ENCODE peak calls at places on chromosome 14, in nine cellular contexts. One of them, this sample, is unnamed.

GRCh38 chr14:53956427-53957201 is at the start of gene BMP4:
- DNase-seq in Caco-2: peak
- DNase-seq in IMR-90: peak
- DNase-seq in fibroblast of lung: peak
- DNase-seq in psoas muscle: peak
- DNase-seq in gastrocnemius medialis: peak
- DNase-seq in endodermal cell: peak
- DNase-seq in AG04450: no peak
- DNase-seq in uterus: peak
- DNase-seq in this sample: peak

GRCh38 chr14:81464253-81465001 is 64.3 kb upstream of the STON2 start:
- DNase-seq in Caco-2: peak
- DNase-seq in IMR-90: peak
- DNase-seq in fibroblast of lung: peak
- DNase-seq in psoas muscle: no peak
- DNase-seq in gastrocnemius medialis: no peak
- DNase-seq in endodermal cell: peak
- DNase-seq in AG04450: peak
- DNase-seq in uterus: peak
- DNase-seq in this sample: peak

GRCh38 chr14:85471744-85472143 is 58.2 kb upstream of the FLRT2 start:
- DNase-seq in Caco-2: peak
- DNase-seq in IMR-90: peak
- DNase-seq in fibroblast of lung: peak
- DNase-seq in psoas muscle: no peak
- DNase-seq in gastrocnemius medialis: no peak
- DNase-seq in endodermal cell: peak
- DNase-seq in AG04450: peak
- DNase-seq in uterus: no peak
- DNase-seq in this sample: no peak

GRCh38 chr14:77045570-77045890 is 17.0 kb upstream of the IRF2BPL start:
- DNase-seq in Caco-2: no peak
- DNase-seq in IMR-90: no peak
- DNase-seq in fibroblast of lung: no peak
- DNase-seq in psoas muscle: no peak
- DNase-seq in gastrocnemius medialis: no peak
- DNase-seq in endodermal cell: no peak
- DNase-seq in AG04450: no peak
- DNase-seq in uterus: no peak
- DNase-seq in this sample: no peak

GRCh38 chr14:96284430-96284829 is 28.4 kb downstream of the BDKRB1 start:
- DNase-seq in Caco-2: no peak
- DNase-seq in IMR-90: no peak
- DNase-seq in fibroblast of lung: no peak
- DNase-seq in psoas muscle: no peak
- DNase-seq in gastrocnemius medialis: no peak
- DNase-seq in endodermal cell: no peak
- DNase-seq in AG04450: no peak
- DNase-seq in uterus: no peak
- DNase-seq in this sample: no peak

GRCh38 chr14:58465425-58465824 is 37.9 kb downstream of the KIAA0586 start:
- DNase-seq in Caco-2: no peak
- DNase-seq in IMR-90: peak
- DNase-seq in fibroblast of lung: peak
- DNase-seq in psoas muscle: no peak
- DNase-seq in gastrocnemius medialis: no peak
- DNase-seq in endodermal cell: no peak
- DNase-seq in AG04450: peak
- DNase-seq in uterus: no peak
- DNase-seq in this sample: no peak

GRCh38 chr14:101072070-101072469 is 168.5 kb upstream of the RTL1 start:
- DNase-seq in Caco-2: no peak
- DNase-seq in IMR-90: no peak
- DNase-seq in fibroblast of lung: no peak
- DNase-seq in psoas muscle: no peak
- DNase-seq in gastrocnemius medialis: no peak
- DNase-seq in endodermal cell: no peak
- DNase-seq in AG04450: no peak
- DNase-seq in uterus: no peak
- DNase-seq in this sample: no peak

GRCh38 chr14:23942587-23942986 is 11.0 kb upstream of the DHRS4 start:
- DNase-seq in Caco-2: no peak
- DNase-seq in IMR-90: no peak
- DNase-seq in fibroblast of lung: no peak
- DNase-seq in psoas muscle: no peak
- DNase-seq in gastrocnemius medialis: no peak
- DNase-seq in endodermal cell: no peak
- DNase-seq in AG04450: no peak
- DNase-seq in uterus: no peak
- DNase-seq in this sample: no peak

GRCh38 chr14:94427016-94427613 is 25.5 kb downstream of the SERPINA11 start:
- DNase-seq in Caco-2: no peak
- DNase-seq in IMR-90: no peak
- DNase-seq in fibroblast of lung: peak
- DNase-seq in psoas muscle: no peak
- DNase-seq in gastrocnemius medialis: no peak
- DNase-seq in endodermal cell: no peak
- DNase-seq in AG04450: no peak
- DNase-seq in uterus: no peak
- DNase-seq in this sample: no peak

GRCh38 chr14:104545151-104545931 is 34.2 kb upstream of the C14orf180 start:
- DNase-seq in Caco-2: no peak
- DNase-seq in IMR-90: no peak
- DNase-seq in fibroblast of lung: peak
- DNase-seq in psoas muscle: no peak
- DNase-seq in gastrocnemius medialis: no peak
- DNase-seq in endodermal cell: peak
- DNase-seq in AG04450: no peak
- DNase-seq in uterus: no peak
- DNase-seq in this sample: no peak

GRCh38 chr14:32370720-32371119 is 41.6 kb downstream of the AKAP6 start:
- DNase-seq in Caco-2: no peak
- DNase-seq in IMR-90: peak
- DNase-seq in fibroblast of lung: peak
- DNase-seq in psoas muscle: no peak
- DNase-seq in gastrocnemius medialis: no peak
- DNase-seq in endodermal cell: no peak
- DNase-seq in AG04450: peak
- DNase-seq in uterus: no peak
- DNase-seq in this sample: no peak

GRCh38 chr14:27181304-27181703 is 583.5 kb upstream of the NOVA1 start:
- DNase-seq in Caco-2: no peak
- DNase-seq in IMR-90: no peak
- DNase-seq in fibroblast of lung: no peak
- DNase-seq in psoas muscle: peak
- DNase-seq in gastrocnemius medialis: peak
- DNase-seq in endodermal cell: no peak
- DNase-seq in AG04450: no peak
- DNase-seq in uterus: no peak
- DNase-seq in this sample: no peak

DNA sequence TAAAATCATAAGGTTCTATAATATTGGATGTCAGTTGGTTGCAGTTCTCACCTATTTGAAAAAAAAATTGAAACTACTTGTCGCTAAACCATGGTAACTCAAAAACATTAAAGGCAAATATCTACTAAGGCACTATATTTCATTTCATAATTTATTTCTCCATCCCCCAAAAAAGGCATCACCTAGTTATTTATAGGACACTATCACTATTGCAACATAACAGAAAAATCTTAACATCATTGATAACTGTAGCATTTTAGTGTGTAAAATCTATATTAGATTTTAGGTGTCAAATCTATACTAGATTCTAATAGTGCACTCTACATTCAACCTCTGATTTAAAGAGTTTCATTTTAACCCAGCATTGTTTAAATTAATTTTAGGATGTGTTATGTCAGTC is 1.7 kb downstream of the SPTSSA start:
- DNase-seq in Caco-2: no peak
- DNase-seq in IMR-90: no peak
- DNase-seq in fibroblast of lung: no peak
- DNase-seq in psoas muscle: no peak
- DNase-seq in gastrocnemius medialis: no peak
- DNase-seq in endodermal cell: no peak
- DNase-seq in AG04450: no peak
- DNase-seq in uterus: no peak
- DNase-seq in this sample: no peak
- H3K4me3 ChIP-seq in Caco-2: peak
- H3K4me3 ChIP-seq in IMR-90: peak
- H3K4me3 ChIP-seq in fibroblast of lung: peak
- H3K4me3 ChIP-seq in psoas muscle: peak
- H3K4me3 ChIP-seq in gastrocnemius medialis: peak
- H3K4me3 ChIP-seq in endodermal cell: peak
- H3K4me3 ChIP-seq in AG04450: peak
- H3K4me3 ChIP-seq in uterus: no peak
- H3K4me3 ChIP-seq in this sample: no peak

GRCh38 chr14:50957296-50957695 is 13.0 kb upstream of the PYGL start:
- DNase-seq in Caco-2: no peak
- DNase-seq in IMR-90: peak
- DNase-seq in fibroblast of lung: peak
- DNase-seq in psoas muscle: no peak
- DNase-seq in gastrocnemius medialis: no peak
- DNase-seq in endodermal cell: no peak
- DNase-seq in AG04450: no peak
- DNase-seq in uterus: peak
- DNase-seq in this sample: no peak
- H3K4me3 ChIP-seq in Caco-2: no peak
- H3K4me3 ChIP-seq in IMR-90: no peak
- H3K4me3 ChIP-seq in fibroblast of lung: no peak
- H3K4me3 ChIP-seq in psoas muscle: no peak
- H3K4me3 ChIP-seq in gastrocnemius medialis: no peak
- H3K4me3 ChIP-seq in endodermal cell: no peak
- H3K4me3 ChIP-seq in AG04450: no peak
- H3K4me3 ChIP-seq in uterus: no peak
- H3K4me3 ChIP-seq in this sample: no peak

GRCh38 chr14:60637138-60637489 is 12.2 kb downstream of the SIX1 start:
- DNase-seq in Caco-2: no peak
- DNase-seq in IMR-90: no peak
- DNase-seq in fibroblast of lung: no peak
- DNase-seq in psoas muscle: no peak
- DNase-seq in gastrocnemius medialis: no peak
- DNase-seq in endodermal cell: no peak
- DNase-seq in AG04450: no peak
- DNase-seq in uterus: no peak
- DNase-seq in this sample: no peak
- H3K4me3 ChIP-seq in Caco-2: no peak
- H3K4me3 ChIP-seq in IMR-90: no peak
- H3K4me3 ChIP-seq in fibroblast of lung: no peak
- H3K4me3 ChIP-seq in psoas muscle: peak
- H3K4me3 ChIP-seq in gastrocnemius medialis: peak
- H3K4me3 ChIP-seq in endodermal cell: peak
- H3K4me3 ChIP-seq in AG04450: no peak
- H3K4me3 ChIP-seq in uterus: no peak
- H3K4me3 ChIP-seq in this sample: peak

DNA sequence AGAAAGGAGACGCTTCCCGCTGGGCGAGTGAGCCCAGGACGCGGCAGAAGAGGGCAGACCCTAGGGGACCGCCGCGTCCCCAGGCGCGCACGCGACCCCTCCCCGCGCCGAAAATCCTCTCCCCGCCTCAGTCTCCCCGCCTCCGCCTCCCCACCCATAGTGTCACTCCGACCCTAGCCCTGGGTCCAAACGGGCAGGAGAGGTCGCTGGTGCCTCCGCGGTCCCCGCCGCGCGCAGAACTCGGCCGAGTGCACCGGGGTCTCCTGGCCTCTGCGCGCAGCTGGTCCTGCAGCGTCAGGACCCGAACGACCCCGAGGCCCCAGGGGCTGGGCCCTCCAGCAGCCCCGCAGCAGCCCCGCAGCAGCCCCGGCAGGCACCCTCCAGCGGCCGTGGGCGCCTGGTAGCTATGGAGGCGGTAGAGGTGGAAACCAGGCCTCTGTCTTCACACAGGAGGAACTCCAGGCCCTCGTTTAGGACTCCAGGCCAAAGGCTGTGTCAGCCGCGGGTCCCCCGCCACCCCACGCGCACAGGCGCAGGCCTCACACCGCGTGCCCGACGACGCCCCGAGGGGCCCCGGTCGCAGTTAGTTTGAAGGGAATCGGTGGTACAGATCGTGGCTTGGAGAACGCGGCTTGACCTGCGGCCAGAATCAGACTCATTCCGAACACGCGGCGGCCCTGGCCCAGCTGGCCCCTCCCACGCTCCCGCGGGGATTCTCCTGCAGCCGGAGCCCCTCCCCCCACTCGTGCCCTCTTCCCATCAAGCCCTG is 60.0 kb upstream of the EIF5 start:
- DNase-seq in Caco-2: no peak
- DNase-seq in IMR-90: no peak
- DNase-seq in fibroblast of lung: no peak
- DNase-seq in psoas muscle: peak
- DNase-seq in gastrocnemius medialis: no peak
- DNase-seq in endodermal cell: no peak
- DNase-seq in AG04450: no peak
- DNase-seq in uterus: no peak
- DNase-seq in this sample: no peak
- H3K4me3 ChIP-seq in Caco-2: no peak
- H3K4me3 ChIP-seq in IMR-90: no peak
- H3K4me3 ChIP-seq in fibroblast of lung: no peak
- H3K4me3 ChIP-seq in psoas muscle: peak
- H3K4me3 ChIP-seq in gastrocnemius medialis: peak
- H3K4me3 ChIP-seq in endodermal cell: no peak
- H3K4me3 ChIP-seq in AG04450: no peak
- H3K4me3 ChIP-seq in uterus: peak
- H3K4me3 ChIP-seq in this sample: no peak

DNA sequence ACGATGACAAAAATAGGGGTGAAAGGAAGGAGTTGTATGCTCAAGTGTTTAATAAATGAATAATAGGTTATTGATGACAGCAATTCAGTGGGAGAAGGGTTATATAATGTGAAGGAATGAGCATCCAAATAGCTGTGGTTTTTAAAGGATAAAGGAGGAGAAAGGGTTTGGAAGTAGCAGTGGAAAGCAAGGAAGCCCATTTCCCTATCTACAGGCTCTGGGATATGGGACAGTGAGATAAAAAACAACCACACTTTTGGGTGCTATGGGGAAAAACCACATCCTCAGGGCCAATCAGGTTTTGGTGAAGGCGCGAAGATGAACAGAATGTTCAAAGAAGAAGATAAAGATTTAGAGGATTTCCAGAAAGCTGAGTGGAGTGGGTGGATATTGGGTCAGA is 258.6 kb downstream of the ZFP36L1 start:
- DNase-seq in Caco-2: no peak
- DNase-seq in IMR-90: no peak
- DNase-seq in fibroblast of lung: peak
- DNase-seq in psoas muscle: no peak
- DNase-seq in gastrocnemius medialis: no peak
- DNase-seq in endodermal cell: no peak
- DNase-seq in AG04450: no peak
- DNase-seq in uterus: no peak
- DNase-seq in this sample: no peak
- H3K4me3 ChIP-seq in Caco-2: no peak
- H3K4me3 ChIP-seq in IMR-90: no peak
- H3K4me3 ChIP-seq in fibroblast of lung: no peak
- H3K4me3 ChIP-seq in psoas muscle: no peak
- H3K4me3 ChIP-seq in gastrocnemius medialis: no peak
- H3K4me3 ChIP-seq in endodermal cell: no peak
- H3K4me3 ChIP-seq in AG04450: no peak
- H3K4me3 ChIP-seq in uterus: no peak
- H3K4me3 ChIP-seq in this sample: no peak

DNA sequence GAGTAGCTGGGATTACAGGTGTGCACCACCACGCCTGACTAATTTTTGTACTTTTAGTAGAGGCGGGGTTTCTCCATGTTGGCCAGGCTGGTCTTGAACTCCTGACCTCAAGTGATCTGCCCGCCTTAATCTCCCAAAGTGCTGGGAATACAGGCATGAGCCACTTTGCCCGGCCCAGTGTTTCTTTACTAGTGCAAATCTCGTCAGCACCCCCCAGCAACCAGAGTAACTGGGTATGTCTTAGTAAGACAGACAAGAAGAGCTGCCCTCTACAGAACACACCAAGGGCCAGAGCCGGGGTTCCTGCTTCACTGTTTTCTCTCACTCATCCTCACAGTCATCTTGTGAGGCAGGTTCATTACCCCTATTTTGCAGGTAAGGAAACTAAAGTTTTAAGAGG is 78.5 kb upstream of the GPR68 start:
- DNase-seq in Caco-2: no peak
- DNase-seq in IMR-90: no peak
- DNase-seq in fibroblast of lung: no peak
- DNase-seq in psoas muscle: no peak
- DNase-seq in gastrocnemius medialis: no peak
- DNase-seq in endodermal cell: no peak
- DNase-seq in AG04450: no peak
- DNase-seq in uterus: no peak
- DNase-seq in this sample: no peak
- H3K4me3 ChIP-seq in Caco-2: no peak
- H3K4me3 ChIP-seq in IMR-90: no peak
- H3K4me3 ChIP-seq in fibroblast of lung: no peak
- H3K4me3 ChIP-seq in psoas muscle: no peak
- H3K4me3 ChIP-seq in gastrocnemius medialis: no peak
- H3K4me3 ChIP-seq in endodermal cell: no peak
- H3K4me3 ChIP-seq in AG04450: no peak
- H3K4me3 ChIP-seq in uterus: no peak
- H3K4me3 ChIP-seq in this sample: no peak